ENCODE peak calls at places on chromosomes 7 and 10, in eight cellular contexts. O, R, A, L, Q, Z, I and X are unnamed samples.

GRCh38 chr7:97418312-97418711 is 300.8 kb downstream of the SDHAF3 start:
- DNase-seq in I (no peak), Z (peak; percentile 45), O (no peak), R (no peak), A (no peak), Q (no peak), L (no peak), X (no peak)

GRCh38 chr7:520503-521161 is 986 bp upstream of the PDGFA start:
- DNase-seq in I (no peak), Q (no peak), A (no peak), O (no peak), R (no peak), L (no peak), Z (peak; percentile 74), X (no peak)

GRCh38 chr7:138886501-138886917 is 88.5 kb upstream of the ATP6V0A4 start:
- DNase-seq in Z (peak; percentile 70), L (no peak), A (peak; percentile 74), Q (no peak), O (peak; percentile 60), R (peak; percentile 39), I (no peak), X (peak; percentile 83)

GRCh38 chr7:65371468-65371867 is 2.2 kb upstream of the ZNF92 start:
- DNase-seq in I (no peak), Z (no peak), L (no peak), Q (no peak), R (no peak), A (no peak), O (no peak), X (peak; percentile 46)

GRCh38 chr7:37382546-37383088 is 66.0 kb downstream of the ELMO1 start:
- DNase-seq in Z (no peak), A (no peak), Q (no peak), I (no peak), L (no peak), R (no peak), O (no peak), X (no peak)

GRCh38 chr7:68700414-68700813 is 897.9 kb upstream of the AUTS2 start:
- DNase-seq in O (no peak), Z (no peak), A (peak; percentile 80), Q (no peak), L (no peak), I (no peak), R (peak; percentile 59), X (no peak)

GRCh38 chr7:94823952-94824351 is 83.4 kb upstream of the PPP1R9A start:
- DNase-seq in R (peak; percentile 69), L (no peak), O (peak; percentile 83), A (peak; percentile 56), Z (no peak), I (no peak), Q (no peak), X (peak; percentile 17)

GRCh38 chr10:101888251-101888949 is 44.8 kb upstream of the KCNIP2 start:
- DNase-seq in O (no peak), R (no peak), A (no peak), L (no peak), Z (no peak), Q (no peak), I (no peak), X (no peak)

GRCh38 chr10:121063744-121064143 is 212.6 kb downstream of the WDR11 start:
- DNase-seq in O (no peak), A (no peak), Q (no peak), R (no peak), Z (no peak), L (no peak), I (no peak), X (no peak)

GRCh38 chr7:69776611-69777010 is 178.3 kb downstream of the AUTS2 start:
- DNase-seq in A (peak; percentile 42), Z (no peak), O (no peak), Q (no peak), L (no peak), R (peak; percentile 63), I (no peak), X (peak; percentile 20)

GRCh38 chr7:122544463-122544862 is 154.5 kb downstream of the RNF133 start:
- DNase-seq in L (no peak), Z (no peak), Q (no peak), I (no peak), A (no peak), O (no peak), R (no peak), X (no peak)

GRCh38 chr7:26709210-26709990 is 155.0 kb downstream of the SKAP2 start:
- DNase-seq in Q (no peak), I (no peak), L (no peak), Z (no peak), O (peak; percentile 57), R (no peak), A (no peak), X (no peak)

GRCh38 chr10:652226-652625 is 37.2 kb downstream of the DIP2C start:
- DNase-seq in Q (no peak), Z (no peak), R (no peak), L (no peak), I (no peak), O (no peak), A (no peak), X (no peak)

DNA sequence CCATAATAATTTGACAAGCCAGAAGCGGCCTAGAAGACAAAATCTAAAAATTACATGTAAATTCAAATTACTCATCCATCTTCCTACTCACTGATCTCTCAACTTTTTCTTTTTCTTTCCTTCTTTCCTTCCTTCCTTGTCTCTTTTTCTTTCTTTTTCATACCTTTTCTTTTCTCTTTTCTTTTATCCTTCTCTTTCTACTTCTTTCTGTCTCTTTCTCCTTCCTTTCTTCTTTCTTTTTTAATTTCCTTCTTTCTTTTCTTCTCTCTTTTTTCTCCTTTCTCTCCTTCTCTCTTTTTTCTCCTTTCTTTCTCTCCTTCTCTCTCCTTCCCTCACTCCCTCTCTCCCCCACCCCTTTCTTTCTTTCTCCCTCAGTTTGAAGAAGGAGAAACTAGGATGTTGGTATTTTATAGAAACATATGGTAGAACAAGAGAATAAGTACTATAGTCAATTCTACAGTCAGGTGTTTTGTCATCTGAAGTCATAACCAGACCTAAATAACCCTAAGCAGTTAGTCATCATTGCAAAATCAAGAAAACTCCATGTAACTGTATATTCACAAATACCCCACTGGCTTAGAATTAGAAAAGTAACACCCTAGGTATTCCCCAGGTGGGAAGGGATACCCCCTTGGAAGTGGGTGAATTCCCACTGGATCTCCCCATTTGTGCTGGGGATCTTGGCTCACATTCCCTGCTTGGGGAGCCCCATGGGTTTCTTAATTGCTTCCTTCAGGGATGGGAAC is 46.1 kb upstream of the ITGB8 start:
- DNase-seq in Q (no peak), Z (no peak), A (no peak), L (no peak), R (no peak), O (peak; percentile 73), I (no peak), X (no peak)
- TF ChIP-seq CTCF in Q (no peak), Z (no peak), A (no peak), L (no peak), R (no peak), O (no peak), I (no peak), X (no peak)

DNA sequence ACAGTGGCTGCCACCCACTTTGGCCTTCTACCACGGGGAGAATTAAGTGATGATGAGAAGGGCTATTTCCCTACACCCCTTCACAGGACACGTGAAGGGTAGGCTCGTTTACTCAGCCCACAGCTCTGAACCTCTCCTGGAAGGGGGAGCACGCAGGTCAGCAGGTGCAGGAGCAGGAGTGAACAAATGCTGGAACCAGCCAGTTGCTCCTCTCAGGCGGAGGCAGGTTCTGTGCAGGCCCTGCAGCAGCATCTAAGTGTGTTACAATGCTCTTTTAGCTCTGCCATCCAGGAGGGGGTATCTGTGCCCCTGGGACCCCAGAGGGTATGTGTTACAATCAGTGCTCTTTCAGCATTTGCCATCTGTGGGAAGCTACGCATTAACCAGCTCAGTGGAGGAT is 61.2 kb downstream of the AHR start:
- DNase-seq in O (no peak), A (no peak), I (no peak), R (no peak), L (no peak), Z (no peak), Q (no peak), X (no peak)
- H3K4me3 ChIP-seq in O (no peak overlapping the region), A (no peak overlapping the region), I (no peak overlapping the region), R (no peak overlapping the region), L (no peak overlapping the region), Z (no peak overlapping the region), Q (no peak overlapping the region), X (no peak overlapping the region)

GRCh38 chr10:96718304-96718990 is 1.9 kb downstream of the PIK3AP1 start:
- DNase-seq in Q (no peak), Z (no peak), R (no peak), I (no peak), A (no peak), L (no peak), O (no peak), X (no peak)

GRCh38 chr10:96721207-96721572 is 876 bp upstream of the PIK3AP1 start:
- DNase-seq in O (no peak), R (no peak), Z (peak; percentile 52), L (no peak), I (no peak), Q (no peak), A (no peak), X (no peak)

GRCh38 chr10:96719850-96720421 is 378 bp downstream of the PIK3AP1 start:
- DNase-seq in I (no peak), R (no peak), Z (peak; percentile 89), Q (no peak), O (no peak), L (peak; percentile 94), A (no peak), X (no peak)

GRCh38 chr10:96720422-96721206 is at the start of gene PIK3AP1:
- DNase-seq in Z (peak; percentile 75), I (peak; percentile 16), R (no peak), A (no peak), L (peak; percentile 98), O (no peak), Q (peak; percentile 19), X (no peak)

DNA sequence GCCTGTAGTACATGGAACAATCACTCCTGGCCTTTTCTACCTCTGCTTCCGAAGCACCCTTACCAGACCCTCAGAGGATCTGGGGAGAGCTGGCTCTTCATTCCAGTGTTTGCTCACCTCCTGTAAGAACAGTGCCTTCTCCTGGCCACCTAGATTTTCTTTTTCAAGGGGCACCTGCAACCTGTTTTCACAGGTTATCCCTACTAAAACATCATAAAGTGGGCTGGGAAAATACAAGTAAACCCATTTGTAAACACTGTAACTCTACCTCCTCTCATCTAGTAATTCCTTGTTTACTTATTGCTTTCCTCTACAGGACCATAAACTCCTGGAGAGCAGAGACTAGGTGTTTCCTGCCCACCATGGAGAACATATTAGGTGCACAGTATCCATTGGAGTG is 1.1 kb downstream of the PIK3AP1 start:
- DNase-seq in R (no peak), I (no peak), O (no peak), A (no peak), L (no peak), Q (no peak), Z (no peak), X (no peak)
- TF ChIP-seq CTCF in R (no peak), I (no peak), O (no peak), A (no peak), L (no peak), Q (no peak), Z (no peak), X (no peak)

DNA sequence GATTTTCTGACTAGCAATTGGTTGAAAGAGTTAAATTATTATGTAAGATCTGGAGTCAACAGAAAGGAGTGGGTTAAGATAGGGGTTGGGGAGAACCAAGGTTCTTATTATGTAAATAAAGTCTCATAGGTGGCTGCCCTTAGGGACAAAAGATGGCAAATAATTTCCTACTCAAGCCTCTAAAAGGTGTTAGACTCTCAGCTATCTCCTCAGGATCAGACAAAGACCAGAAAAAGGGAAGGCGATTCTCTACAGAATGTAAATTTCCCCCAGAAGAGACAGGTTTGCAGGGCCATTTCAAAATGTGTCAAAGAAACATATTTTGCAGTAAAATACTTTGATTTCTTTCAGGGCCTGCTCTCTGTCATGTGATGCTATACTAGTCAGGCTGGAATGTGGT is 80.4 kb downstream of the MICU1 start:
- DNase-seq in A (no peak), I (no peak), O (no peak), Z (no peak), R (no peak), L (no peak), Q (no peak), X (no peak)
- H3K4me3 ChIP-seq in A (no peak overlapping the region), I (no peak overlapping the region), O (no peak overlapping the region), Z (no peak overlapping the region), R (no peak overlapping the region), L (no peak overlapping the region), Q (no peak overlapping the region), X (no peak overlapping the region)